ENCODE peak calls at places on chromosomes 1 and 21, in nine cellular contexts. Y is epithelial cell of esophagus; Z is dorsolateral prefrontal cortex; N is body of pancreas; J is CD4-positive, alpha-beta T cell; K is GM12864; P is choroid plexus epithelial cell; H is pancreas; A is kidney. B is an unnamed sample.

GRCh38 chr1:247243738-247244137 is 12.1 kb upstream of the VN1R5 start:
- DNase-seq in J (no peak), N (no peak), A (no peak), K (no peak), P (no peak), H (no peak), Z (no peak), Y (no peak), B (no peak)

GRCh38 chr1:27650527-27651175 is 15.7 kb upstream of the FGR start:
- DNase-seq in Y (peak), J (no peak), H (no peak), K (no peak), N (no peak), A (no peak), Z (no peak), P (peak), B (no peak)

GRCh38 chr1:158140871-158141270 is 39.8 kb upstream of the CD1D start:
- DNase-seq in Y (no peak), J (no peak), A (no peak), P (peak), K (no peak), H (no peak), N (no peak), Z (no peak), B (no peak)

GRCh38 chr1:83029916-83030315 is 969.0 kb downstream of the TTLL7 start:
- DNase-seq in Y (no peak), N (no peak), Z (no peak), K (no peak), H (no peak), P (peak), A (no peak), J (no peak), B (no peak)

GRCh38 chr1:29673669-29674624 is 437.6 kb downstream of the PTPRU start:
- DNase-seq in A (no peak), H (no peak), J (no peak), Y (peak), P (no peak), K (no peak), Z (no peak), N (no peak), B (no peak)

GRCh38 chr1:158203693-158204457 is 23.2 kb downstream of the CD1D start:
- DNase-seq in P (peak), A (no peak), H (no peak), J (no peak), Y (peak), Z (no peak), K (no peak), N (no peak), B (peak)

GRCh38 chr21:45370575-45370974 is 34.4 kb upstream of the COL18A1 start:
- DNase-seq in A (peak), K (no peak), Z (no peak), N (no peak), H (no peak), Y (no peak), P (no peak), J (no peak), B (no peak)

GRCh38 chr1:153711006-153711405 is 16.8 kb upstream of the INTS3 start:
- DNase-seq in P (no peak), Z (no peak), N (no peak), A (no peak), Y (no peak), K (no peak), J (no peak), H (no peak), B (no peak)

GRCh38 chr21:44444286-44444931 is 10.9 kb upstream of the LRRC3 start:
- DNase-seq in Y (no peak), P (no peak), K (no peak), A (peak), H (no peak), Z (peak), J (no peak), N (no peak), B (no peak)

GRCh38 chr1:234612352-234613127 is 2.6 kb upstream of the IRF2BP2 start:
- DNase-seq in N (peak), K (peak), P (peak), Y (peak), A (peak), J (peak), H (peak), Z (peak), B (peak)

GRCh38 chr1:119331915-119332314 is 36.7 kb upstream of the HAO2 start:
- DNase-seq in K (no peak), J (no peak), A (no peak), Z (no peak), H (no peak), P (no peak), N (no peak), Y (no peak), B (no peak)

GRCh38 chr1:217135569-217135915 is 412.3 kb upstream of the ESRRG start:
- DNase-seq in P (peak), Z (no peak), J (no peak), K (no peak), H (peak), N (peak), Y (peak), A (peak), B (no peak)

GRCh38 chr1:61842863-61843514 is 100.7 kb downstream of the PATJ start:
- DNase-seq in P (peak), J (no peak), K (no peak), Z (no peak), H (no peak), A (no peak), N (no peak), Y (peak), B (no peak)

GRCh38 chr1:17194981-17195528 is 9.9 kb upstream of the PADI1 start:
- DNase-seq in J (no peak), A (peak), Z (no peak), Y (no peak), K (no peak), P (no peak), H (no peak), N (no peak), B (no peak)

GRCh38 chr1:94456736-94457135 is 38.5 kb downstream of the ABCD3 start:
- DNase-seq in J (no peak), N (no peak), Y (no peak), K (no peak), H (no peak), P (no peak), A (no peak), Z (no peak), B (no peak)

GRCh38 chr21:33403128-33403785 is at the start of gene IFNGR2:
- DNase-seq in J (peak), H (peak), P (peak), N (peak), Z (no peak), Y (peak), A (peak), K (no peak), B (peak)

GRCh38 chr1:25958475-25958874 is 39.4 kb downstream of the PAFAH2 start:
- DNase-seq in J (no peak), Y (peak), H (no peak), N (no peak), P (peak), Z (no peak), K (no peak), A (no peak), B (no peak)

GRCh38 chr1:5779608-5780323 is 212.5 kb downstream of the NPHP4 start:
- DNase-seq in P (no peak), K (no peak), N (no peak), Z (no peak), J (no peak), H (no peak), A (no peak), Y (peak), B (no peak)

GRCh38 chr1:17777818-17778217 is 22.7 kb downstream of the ACTL8 start:
- DNase-seq in H (no peak), P (no peak), N (no peak), Y (no peak), Z (no peak), A (no peak), J (no peak), K (no peak), B (no peak)

GRCh38 chr1:234981758-234982157 is 146.9 kb downstream of the TOMM20 start:
- DNase-seq in K (no peak), N (no peak), P (no peak), H (no peak), Z (no peak), A (no peak), Y (no peak), J (no peak), B (no peak)

GRCh38 chr21:38337793-38338192 is 81.0 kb downstream of the KCNJ15 start:
- DNase-seq in N (no peak), J (no peak), Z (no peak), H (no peak), A (no peak), Y (peak), P (no peak), K (no peak), B (no peak)

GRCh38 chr1:44807364-44808062 is 362 bp upstream of the DYNLT4 start:
- DNase-seq in K (peak), P (peak), Z (peak), N (peak), H (peak), J (peak), A (peak), Y (peak), B (peak)

GRCh38 chr1:53619811-53620619 is 118.9 kb downstream of the GLIS1 start:
- DNase-seq in Y (peak), Z (peak), P (peak), H (peak), N (no peak), K (no peak), J (no peak), A (peak), B (no peak)

GRCh38 chr1:98732985-98733781 is 71.7 kb downstream of the SNX7 start:
- DNase-seq in N (no peak), H (no peak), K (no peak), A (no peak), Z (no peak), Y (no peak), P (peak), J (no peak), B (no peak)

GRCh38 chr21:29939859-29940245 is at the start of gene GRIK1:
- DNase-seq in P (peak), H (peak), K (no peak), A (peak), Z (no peak), J (no peak), N (peak), Y (peak), B (no peak)

GRCh38 chr21:36747815-36748381 is 49.0 kb downstream of the SIM2 start:
- DNase-seq in N (peak), K (no peak), H (peak), Y (peak), A (no peak), Z (no peak), P (peak), J (no peak), B (peak)
- TF ChIP-seq CTCF in N (peak), K (peak), H (no peak), Y (peak), A (peak), Z (no peak), P (peak), J (no peak), B (peak)

GRCh38 chr1:106975944-106976343 is 80.5 kb upstream of the PRMT6 start:
- DNase-seq in H (no peak), Z (no peak), A (no peak), Y (no peak), J (no peak), K (no peak), N (no peak), P (peak), B (no peak)
- TF ChIP-seq CTCF in H (no peak), Z (no peak), A (no peak), Y (peak), J (no peak), K (peak), N (no peak), P (peak), B (no peak)

GRCh38 chr1:67648582-67649326 is 36.2 kb upstream of the GADD45A start:
- DNase-seq in P (no peak), H (no peak), Z (no peak), J (no peak), N (no peak), K (no peak), Y (no peak), A (no peak), B (no peak)
- TF ChIP-seq CTCF in P (no peak), H (no peak), Z (no peak), J (no peak), N (no peak), K (peak), Y (no peak), A (no peak), B (no peak)

DNA sequence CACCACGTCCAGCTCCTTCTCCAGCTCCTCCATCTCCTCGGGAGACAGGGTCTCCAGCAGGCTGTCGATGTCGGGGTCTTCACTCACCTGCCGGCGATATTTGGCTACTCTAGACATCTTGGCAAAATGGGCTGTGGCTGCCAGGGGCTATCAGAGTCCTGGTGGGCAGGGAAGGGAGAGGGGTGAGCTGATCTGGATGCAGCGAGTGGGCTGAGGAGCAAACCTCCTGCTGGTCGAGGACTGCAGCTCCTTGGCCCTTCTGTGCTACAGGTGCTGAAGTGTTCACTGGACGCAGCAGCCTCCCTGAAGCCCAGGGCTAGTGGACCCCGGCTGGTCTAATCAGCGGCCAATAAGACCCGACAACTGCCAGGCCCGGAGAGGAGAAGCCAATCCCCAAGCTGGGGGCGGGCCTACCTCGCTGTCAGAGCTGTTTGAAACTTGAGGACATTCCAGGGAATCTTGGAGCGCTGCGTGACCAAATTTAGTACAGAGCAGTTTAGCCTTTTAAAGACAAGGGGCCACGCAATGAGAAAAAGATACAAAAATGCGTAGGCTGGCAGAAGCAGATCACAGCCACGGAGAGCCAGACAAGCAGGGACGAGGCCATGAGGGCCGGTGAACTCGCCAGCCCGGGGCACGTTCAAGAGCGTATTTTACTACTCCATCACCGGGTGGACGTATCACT is at the start of gene LMOD1:
- DNase-seq in Z (peak), J (no peak), H (peak), Y (peak), N (peak), A (peak), P (peak), K (no peak), B (no peak)
- TF ChIP-seq CTCF in Z (no peak), J (no peak), H (no peak), Y (no peak), N (no peak), A (no peak), P (no peak), K (no peak), B (no peak)

DNA sequence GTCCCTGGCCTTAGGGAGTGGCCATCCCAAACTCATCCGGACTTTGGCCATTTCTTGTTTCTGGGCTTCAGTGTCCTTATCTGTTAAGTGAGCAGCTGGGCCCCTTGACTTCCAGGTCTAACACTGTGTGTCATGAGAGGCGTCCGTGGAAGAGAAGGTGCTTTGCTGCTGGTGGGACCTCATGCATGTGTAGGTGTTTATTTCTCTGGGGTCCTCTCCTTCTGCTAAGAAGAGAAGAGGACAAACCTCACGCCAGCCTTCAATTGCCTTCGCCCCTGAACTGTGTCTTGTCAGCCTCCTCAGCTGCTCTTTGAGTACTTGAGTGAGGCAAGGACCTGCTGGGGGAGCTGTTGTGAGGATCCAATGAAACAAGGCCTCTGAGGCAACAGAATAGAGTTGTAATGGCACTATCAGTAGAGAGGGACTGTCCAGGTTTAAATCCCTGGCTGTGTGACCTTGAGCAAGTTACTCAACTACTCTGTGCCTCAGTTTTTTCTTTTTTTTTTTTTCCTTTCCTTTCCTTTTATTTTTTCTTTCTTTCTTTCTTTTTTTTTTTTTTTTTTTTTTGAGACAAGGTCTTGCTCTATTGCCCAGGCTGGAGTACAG is 72.4 kb downstream of the RUNX3 start:
- DNase-seq in A (no peak), Y (no peak), K (no peak), N (no peak), J (no peak), Z (no peak), H (no peak), P (no peak), B (no peak)
- TF ChIP-seq CTCF in A (no peak), Y (no peak), K (peak), N (no peak), J (no peak), Z (no peak), H (no peak), P (peak), B (no peak)

DNA sequence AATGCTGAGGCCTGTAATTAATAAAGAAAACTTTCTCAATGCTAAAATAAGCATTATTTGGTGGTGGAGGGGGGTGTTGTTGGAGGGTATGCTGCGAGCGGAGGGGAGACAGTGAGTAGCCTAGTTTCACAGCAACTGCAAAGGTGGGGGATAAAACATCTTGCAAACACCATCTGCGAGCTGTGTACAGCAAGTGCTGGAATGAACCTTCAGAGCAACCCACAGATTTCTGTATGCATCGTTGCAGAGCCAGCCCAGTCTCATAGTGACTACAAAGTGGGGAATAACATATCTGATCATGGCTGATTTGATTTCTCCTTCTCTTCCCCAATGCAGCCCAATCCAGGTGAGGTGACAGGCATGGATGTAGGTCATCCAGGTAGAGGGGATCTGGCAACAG is 80.7 kb upstream of the COG2 start:
- DNase-seq in P (no peak), K (no peak), J (no peak), Y (no peak), N (no peak), H (no peak), Z (no peak), A (no peak), B (no peak)
- TF ChIP-seq CTCF in P (no peak), K (no peak), J (no peak), Y (no peak), N (no peak), H (no peak), Z (no peak), A (no peak), B (no peak)

GRCh38 chr1:210291786-210292275 is 36.9 kb upstream of the HHAT start:
- DNase-seq in K (no peak), P (no peak), N (no peak), Y (no peak), J (no peak), Z (no peak), H (no peak), A (no peak), B (no peak)

GRCh38 chr1:210291088-210291487 is 37.6 kb upstream of the HHAT start:
- DNase-seq in H (no peak), Y (no peak), N (no peak), J (no peak), Z (no peak), K (no peak), A (no peak), P (no peak), B (no peak)

GRCh38 chr1:210293191-210293607 is 35.5 kb upstream of the HHAT start:
- DNase-seq in K (no peak), H (no peak), J (no peak), A (no peak), P (no peak), N (peak), Z (no peak), Y (no peak), B (no peak)

GRCh38 chr1:210294991-210295773 is 33.5 kb upstream of the HHAT start:
- DNase-seq in Z (no peak), H (no peak), K (no peak), A (peak), N (no peak), P (no peak), J (no peak), Y (peak), B (no peak)

GRCh38 chr1:210292276-210292851 is 36.3 kb upstream of the HHAT start:
- DNase-seq in J (peak), A (peak), H (peak), Y (no peak), N (peak), Z (no peak), P (no peak), K (no peak), B (peak)
- TF ChIP-seq CTCF in J (no peak), A (peak), H (peak), Y (no peak), N (peak), Z (peak), P (no peak), K (peak), B (no peak)

GRCh38 chr1:152003846-152004442 is 10.3 kb upstream of the S100A10 start:
- DNase-seq in H (no peak), Z (no peak), P (no peak), A (no peak), Y (peak), J (no peak), N (no peak), K (no peak), B (no peak)
- TF ChIP-seq CTCF in H (no peak), Z (no peak), P (peak), A (no peak), Y (peak), J (no peak), N (no peak), K (no peak), B (no peak)

GRCh38 chr1:174074757-174075156 is 52.6 kb upstream of the RC3H1 start:
- DNase-seq in Z (no peak), J (no peak), N (no peak), H (no peak), K (no peak), Y (peak), A (no peak), P (peak), B (peak)
- TF ChIP-seq CTCF in Z (peak), J (peak), N (peak), H (no peak), K (peak), Y (peak), A (peak), P (peak), B (peak)

DNA sequence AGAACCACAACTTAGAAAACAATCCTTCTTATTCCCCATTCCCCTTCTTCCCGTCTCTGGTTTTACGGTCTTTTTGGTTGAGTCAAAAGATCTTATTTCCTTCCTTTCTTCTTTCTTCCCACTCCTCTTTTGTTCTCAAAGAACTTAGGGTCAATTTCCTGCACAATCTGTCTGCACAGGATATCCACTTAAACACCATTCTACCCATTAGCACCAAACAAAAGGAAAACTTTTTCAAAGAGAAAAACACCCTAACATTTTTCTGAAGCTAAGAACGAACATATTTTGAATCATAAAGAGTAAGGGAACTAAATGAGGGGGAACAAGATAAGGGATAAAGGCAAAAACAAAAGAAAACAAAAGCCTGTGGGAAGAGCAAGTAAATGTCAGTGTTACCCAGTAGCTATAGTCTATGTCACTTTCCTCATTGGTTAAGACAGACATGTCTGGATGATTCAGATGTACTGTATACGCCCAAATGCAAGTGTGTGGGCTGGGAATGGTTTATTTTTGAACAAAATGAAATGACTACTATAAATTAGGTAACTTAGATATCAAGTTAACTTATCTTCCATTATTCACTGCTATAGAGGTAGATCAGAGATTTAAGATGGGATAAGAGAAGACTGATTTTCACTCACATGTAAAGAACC is 59.8 kb downstream of the TOR3A start:
- DNase-seq in H (no peak), P (peak), A (no peak), Z (no peak), Y (peak), N (no peak), K (no peak), J (no peak), B (peak)
- TF ChIP-seq CTCF in H (no peak), P (no peak), A (no peak), Z (no peak), Y (no peak), N (no peak), K (no peak), J (no peak), B (no peak)